ENCODE peak calls at places on chromosomes 6 and 20, in four cellular contexts. W is HEK293T; X is CD8-positive, alpha-beta T cell; N is amniotic epithelial cell. J is an unnamed sample.

GRCh38 chr6:87828044-87828443 is 126.0 kb upstream of the AKIRIN2 start:
- DNase-seq in W (no peak), X (no peak), N (no peak), J (no peak)

GRCh38 chr6:169921853-169922779 is 170.7 kb downstream of the ERMARD start:
- DNase-seq in W (no peak), X (no peak), N (no peak), J (no peak)

GRCh38 chr6:119791746-119792145 is 442.2 kb upstream of the MAN1A1 start:
- DNase-seq in W (no peak), X (no peak), N (peak), J (no peak)

GRCh38 chr6:583116-583515 is 73.8 kb downstream of the HUS1B start:
- DNase-seq in W (no peak), X (no peak), N (no peak), J (no peak)

GRCh38 chr6:56393615-56394612 is 146.5 kb upstream of the COL21A1 start:
- DNase-seq in W (no peak), X (no peak), N (no peak), J (no peak)

GRCh38 chr6:6810727-6811126 is 222.2 kb downstream of the LY86 start:
- DNase-seq in W (no peak), X (no peak), N (no peak), J (no peak)

GRCh38 chr6:48744948-48745347 is 634.0 kb upstream of the PTCHD4 start:
- DNase-seq in W (no peak), X (no peak), N (peak), J (no peak)

GRCh38 chr6:143867236-143867635 is 3.0 kb downstream of the ZC2HC1B start:
- DNase-seq in W (no peak), X (no peak), N (no peak), J (no peak)

GRCh38 chr6:100346828-100347227 is 117.9 kb downstream of the SIM1 start:
- DNase-seq in W (no peak), X (no peak), N (peak), J (no peak)

GRCh38 chr20:57061058-57061900 is 205.2 kb downstream of the BMP7 start:
- DNase-seq in W (peak), X (no peak), N (no peak), J (no peak)

GRCh38 chr20:6053776-6054688 is at the start of gene LRRN4:
- DNase-seq in W (no peak), X (no peak), N (peak), J (no peak)

GRCh38 chr20:24935786-24936525 is 13.1 kb upstream of the CST7 start:
- DNase-seq in W (no peak), X (no peak), N (no peak), J (no peak)

GRCh38 chr6:141685416-141685815 is 447.3 kb upstream of the GJE1 start:
- DNase-seq in W (no peak), X (no peak), N (peak), J (no peak)

GRCh38 chr20:45387274-45387673 is 9.1 kb upstream of the TP53TG5 start:
- DNase-seq in W (no peak), X (no peak), N (no peak), J (no peak)

GRCh38 chr6:2157441-2158127 is 87.8 kb downstream of the GMDS start:
- DNase-seq in W (no peak), X (no peak), N (peak), J (no peak)

GRCh38 chr6:130188207-130188899 is 34.4 kb downstream of the SAMD3 start:
- DNase-seq in W (no peak), X (no peak), N (no peak), J (no peak)

GRCh38 chr6:26319405-26320128 is 45.4 kb upstream of the BTN3A2 start:
- DNase-seq in W (no peak), X (no peak), N (no peak), J (no peak)